ENCODE peak calls at places on chromosomes 7 and 10, in six cellular contexts. Z is BE2C, D is COR-L47, I is mucosa of gallbladder, N is iPS DF 19.7, L is ACHN. F is an unnamed sample.
A peak's percentile ranks its signal among the peaks of the same experiment; 100 is the strongest.

GRCh38 chr7:46468753-46469356 is 547.8 kb upstream of the IGFBP3 start:
- DNase-seq in Z (peak; percentile 15), D (peak; percentile 1), I (no peak), N (no peak), L (peak; percentile 36), F (peak; percentile 27)

GRCh38 chr10:104117839-104118323 is 4.1 kb upstream of the SFR1 start:
- DNase-seq in Z (no peak), D (peak; percentile 38), I (no peak), N (no peak), L (peak; percentile 89), F (peak; percentile 90)

GRCh38 chr7:40372031-40372430 is 237.2 kb downstream of the SUGCT start:
- DNase-seq in Z (no peak), D (no peak), I (no peak), N (no peak), L (peak; percentile 15), F (peak; percentile 11)

GRCh38 chr7:141701489-141702046 is 398 bp downstream of the DENND11 start:
- DNase-seq in Z (peak; percentile 64), D (peak; percentile 48), I (peak; percentile 43), N (no peak), L (peak; percentile 62), F (peak; percentile 56)

GRCh38 chr7:127961787-127962463 is 69.3 kb downstream of the LRRC4 start:
- DNase-seq in Z (no peak), D (no peak), I (no peak), N (no peak), L (no peak), F (no peak)

GRCh38 chr10:49741108-49741995 is 20.8 kb downstream of the OGDHL start:
- DNase-seq in Z (no peak), D (no peak), I (no peak), N (no peak), L (peak; percentile 9), F (peak; percentile 24)

GRCh38 chr10:68327889-68328786 is 3.7 kb upstream of the HNRNPH3 start:
- DNase-seq in Z (peak; percentile 15), D (no peak), I (no peak), N (peak; percentile 9), L (peak; percentile 76), F (peak; percentile 83)

GRCh38 chr10:98344589-98345038 is 70.4 kb downstream of the PYROXD2 start:
- DNase-seq in Z (no peak), D (no peak), I (peak; percentile 40), N (no peak), L (no peak), F (peak; percentile 35)

GRCh38 chr7:75971309-75971960 is 23.0 kb downstream of the TMEM120A start:
- DNase-seq in Z (no peak), D (no peak), I (no peak), N (no peak), L (no peak), F (no peak)

GRCh38 chr10:93751832-93752231 is 5.9 kb upstream of the LGI1 start:
- DNase-seq in Z (peak; percentile 40), D (no peak), I (no peak), N (peak; percentile 25), L (peak; percentile 25), F (peak; percentile 59)

GRCh38 chr7:108488902-108489538 is 32.8 kb upstream of the NRCAM start:
- DNase-seq in Z (no peak), D (no peak), I (no peak), N (no peak), L (no peak), F (no peak)

GRCh38 chr7:964401-965231 is 10.1 kb upstream of the ADAP1 start:
- DNase-seq in Z (peak; percentile 71), D (no peak), I (peak; percentile 62), N (no peak), L (peak; percentile 17), F (peak; percentile 37)

GRCh38 chr7:79495544-79496272 is 42.2 kb upstream of the MAGI2 start:
- DNase-seq in Z (no peak), D (no peak), I (no peak), N (no peak), L (no peak), F (peak; percentile 87)

GRCh38 chr7:121049897-121050296 is 61.4 kb downstream of the CPED1 start:
- DNase-seq in Z (no peak), D (no peak), I (no peak), N (no peak), L (no peak), F (no peak)

GRCh38 chr7:99211241-99211602 is 3.3 kb upstream of the KPNA7 start:
- DNase-seq in Z (no peak), D (no peak), I (no peak), N (no peak), L (no peak), F (no peak)

GRCh38 chr7:96441551-96442104 is 119.7 kb upstream of the SLC25A13 start:
- DNase-seq in Z (no peak), D (no peak), I (no peak), N (no peak), L (no peak), F (no peak)

GRCh38 chr7:127726481-127726880 is 74.5 kb downstream of the SND1 start:
- DNase-seq in Z (no peak), D (no peak), I (no peak), N (no peak), L (no peak), F (no peak)

GRCh38 chr7:112336261-112336660 is 114.0 kb upstream of the IFRD1 start:
- DNase-seq in Z (no peak), D (no peak), I (no peak), N (no peak), L (no peak), F (no peak)

GRCh38 chr10:34029455-34029854 is 695.0 kb upstream of the NRP1 start:
- DNase-seq in Z (no peak), D (no peak), I (no peak), N (no peak), L (no peak), F (no peak)

GRCh38 chr7:79666472-79666871 is 213.0 kb upstream of the MAGI2 start:
- DNase-seq in Z (no peak), D (no peak), I (no peak), N (no peak), L (no peak), F (no peak)

GRCh38 chr7:155815332-155816191 is 3.3 kb upstream of the SHH start:
- DNase-seq in Z (peak; percentile 57), D (peak; percentile 38), I (peak; percentile 60), N (no peak), L (peak; percentile 80), F (peak; percentile 56)

GRCh38 chr10:71265618-71266146 is 53.3 kb downstream of the UNC5B start:
- DNase-seq in Z (peak; percentile 48), D (no peak), I (no peak), N (no peak), L (no peak), F (no peak)

GRCh38 chr7:66047426-66047825 is 28.2 kb upstream of the ASL start:
- DNase-seq in Z (no peak), D (no peak), I (no peak), N (no peak), L (peak; percentile 76), F (peak; percentile 96)

GRCh38 chr7:112064627-112065385 is 141.4 kb downstream of the DOCK4 start:
- DNase-seq in Z (no peak), D (no peak), I (no peak), N (no peak), L (no peak), F (no peak)

GRCh38 chr10:60816624-60817023 is 38.3 kb downstream of the CDK1 start:
- DNase-seq in Z (peak; percentile 32), D (peak; percentile 64), I (peak; percentile 66), N (peak; percentile 35), L (peak; percentile 77), F (peak; percentile 82)

GRCh38 chr7:1920886-1921285 is 250.8 kb downstream of the ELFN1 start:
- DNase-seq in Z (no peak), D (no peak), I (no peak), N (no peak), L (no peak), F (no peak)

GRCh38 chr7:48140001-48140681 is 31.1 kb upstream of the ABCA13 start:
- DNase-seq in Z (no peak), D (no peak), I (peak; percentile 25), N (no peak), L (no peak), F (peak; percentile 39)

F was measured in ELR.